ENCODE peak calls at places on chromosome 2, in seven cellular contexts. O is IMR-90, D is neuronal stem cell, Y is mesenchymal stem cell, P is H9, T is H1, G is trophoblast cell. H is an unnamed sample.

GRCh38 chr2:122670932-122671331 is 915.5 kb downstream of the TSN start:
- DNase-seq in O (no peak), D (no peak), Y (no peak), P (no peak), T (no peak), G (no peak), H (no peak)

GRCh38 chr2:106876699-106877098 is 9.3 kb downstream of the ST6GAL2 start:
- DNase-seq in O (no peak), D (no peak), Y (no peak), P (no peak), T (no peak), G (no peak), H (no peak)

GRCh38 chr2:224180810-224181209 is 141.7 kb upstream of the SERPINE2 start:
- DNase-seq in O (no peak), D (no peak), Y (no peak), P (no peak), T (no peak), G (no peak), H (no peak)

GRCh38 chr2:174985624-174986023 is 19.6 kb downstream of the CHN1 start:
- DNase-seq in O (peak), D (no peak), Y (peak), P (no peak), T (no peak), G (no peak), H (no peak)

GRCh38 chr2:15734871-15735737 is 143.4 kb downstream of the DDX1 start:
- DNase-seq in O (no peak), D (no peak), Y (peak), P (peak), T (no peak), G (no peak), H (peak)

GRCh38 chr2:235098273-235098672 is 146.5 kb downstream of the SH3BP4 start:
- DNase-seq in O (no peak), D (no peak), Y (no peak), P (no peak), T (peak), G (no peak), H (no peak)

GRCh38 chr2:14303366-14304115 is 329.0 kb upstream of the LRATD1 start:
- DNase-seq in O (no peak), D (no peak), Y (no peak), P (no peak), T (no peak), G (no peak), H (no peak)

GRCh38 chr2:229408356-229408755 is 137.3 kb upstream of the PID1 start:
- DNase-seq in O (peak), D (no peak), Y (peak), P (no peak), T (no peak), G (peak), H (peak)

GRCh38 chr2:59584958-59585357 is 968.5 kb downstream of the BCL11A start:
- DNase-seq in O (no peak), D (no peak), Y (no peak), P (peak), T (peak), G (no peak), H (peak)

GRCh38 chr2:28684142-28684858 is 67.3 kb upstream of the PPP1CB start:
- DNase-seq in O (no peak), D (no peak), Y (no peak), P (no peak), T (no peak), G (peak), H (peak)

GRCh38 chr2:3870997-3871396 is 167.6 kb downstream of the DCDC2C start:
- DNase-seq in O (no peak), D (no peak), Y (no peak), P (no peak), T (no peak), G (no peak), H (no peak)

GRCh38 chr2:186573528-186573927 is 16.3 kb upstream of the ITGAV start:
- DNase-seq in O (no peak), D (no peak), Y (no peak), P (no peak), T (no peak), G (no peak), H (no peak)
- H3K23ac ChIP-seq in O (no peak), D (no peak), Y (no peak), P (no peak), T (no peak), G (no peak), H (no peak)

DNA sequence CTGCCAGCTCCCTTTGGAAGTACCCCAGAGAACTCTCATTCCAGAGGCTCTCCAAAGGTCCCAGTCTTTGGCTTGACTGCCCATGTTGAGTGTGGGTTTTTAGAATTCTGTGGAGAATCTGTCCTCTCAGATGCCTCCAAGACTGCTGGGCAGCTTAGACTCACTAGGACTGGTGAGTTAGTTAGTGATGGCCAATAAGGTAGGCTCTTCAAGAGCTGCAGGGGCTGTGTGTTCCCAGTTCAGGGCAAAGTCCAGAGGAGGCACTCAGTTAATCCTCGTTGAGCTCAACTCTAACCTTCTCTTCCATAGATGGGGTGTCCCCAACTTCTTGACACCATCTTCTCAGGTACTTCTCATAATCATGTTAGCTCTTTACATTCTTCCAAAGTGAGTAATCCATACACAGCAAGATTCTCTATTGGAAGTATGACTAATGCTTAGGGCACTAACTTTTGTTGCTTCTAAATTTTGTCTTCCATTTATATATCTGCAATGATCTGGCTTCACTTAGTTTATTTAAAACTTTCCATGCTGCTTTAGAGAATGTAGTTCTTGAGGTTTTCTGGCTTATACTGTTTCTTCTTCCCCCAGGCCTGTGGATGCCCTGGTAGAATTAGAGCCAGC is 88.9 kb downstream of the POLE4 start:
- DNase-seq in O (peak), D (no peak), Y (peak), P (no peak), T (no peak), G (no peak), H (no peak)
- H3K23ac ChIP-seq in O (peak), D (no peak), Y (no peak), P (no peak), T (no peak), G (no peak), H (no peak)

DNA sequence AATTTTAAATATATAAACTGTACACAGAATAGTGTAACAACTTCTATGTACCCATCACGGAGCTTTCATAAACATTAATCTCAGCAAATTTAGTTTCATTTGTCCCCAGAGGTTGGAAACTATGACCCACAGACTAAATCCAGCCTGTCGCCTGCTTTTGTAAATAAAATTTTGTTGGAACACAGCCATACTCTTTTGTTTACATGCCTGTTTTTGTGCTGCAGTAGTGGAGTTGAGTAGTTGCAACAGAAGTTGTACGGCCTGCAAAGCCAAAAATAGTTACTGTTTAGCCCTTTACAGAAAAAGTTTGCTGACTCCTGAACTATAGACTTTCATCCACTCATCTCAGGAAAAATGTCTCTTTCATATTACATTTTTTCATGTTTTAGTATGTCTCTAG is 39.8 kb downstream of the RBM45 start:
- DNase-seq in O (peak), D (no peak), Y (peak), P (no peak), T (no peak), G (no peak), H (no peak)
- H3K23ac ChIP-seq in O (no peak), D (no peak), Y (no peak), P (no peak), T (no peak), G (no peak), H (no peak)

GRCh38 chr2:150542692-150543091 is 55.2 kb upstream of the RND3 start:
- DNase-seq in O (no peak), D (no peak), Y (no peak), P (no peak), T (no peak), G (no peak), H (no peak)
- H3K23ac ChIP-seq in O (no peak), D (no peak), Y (no peak), P (no peak), T (no peak), G (no peak), H (no peak)

H was measured in mesendoderm.